ENCODE peak calls at places on chromosomes 11 and 22, in eight cellular contexts. N, P, L, I, O, T, Z and X are unnamed samples.
A peak's percentile ranks its signal among the peaks of the same experiment; 100 is the strongest.

GRCh38 chr11:69567951-69568808 is 72.8 kb upstream of the CCND1 start:
- DNase-seq in N (no peak), P (no peak), L (peak; percentile 67), I (no peak), O (peak; percentile 3), T (no peak), Z (peak; percentile 15), X (no peak)

GRCh38 chr11:18416459-18416858 is 4.3 kb downstream of the LDHC start:
- DNase-seq in N (no peak), P (no peak), L (no peak), I (no peak), O (no peak), T (no peak), Z (no peak), X (no peak)

GRCh38 chr11:84800755-84801346 is 826.3 kb downstream of the DLG2 start:
- DNase-seq in N (no peak), P (no peak), L (peak; percentile 45), I (no peak), O (peak; percentile 2), T (no peak), Z (peak; percentile 60), X (no peak)

GRCh38 chr11:69909561-69910518 is 90.6 kb upstream of the FGF3 start:
- DNase-seq in N (no peak), P (no peak), L (no peak), I (no peak), O (no peak), T (peak; percentile 24), Z (no peak), X (no peak)

GRCh38 chr22:42270512-42271190 is at the start of gene TCF20:
- DNase-seq in N (peak; percentile 69), P (peak; percentile 69), L (peak; percentile 76), I (peak; percentile 67), O (peak; percentile 72), T (peak; percentile 86), Z (peak; percentile 91), X (peak; percentile 74)

GRCh38 chr11:87304350-87304749 is 266.6 kb downstream of the TMEM135 start:
- DNase-seq in N (no peak), P (no peak), L (no peak), I (no peak), O (peak; percentile 25), T (no peak), Z (no peak), X (no peak)

GRCh38 chr11:19953909-19954308 is 206.4 kb downstream of the DBX1 start:
- DNase-seq in N (no peak), P (no peak), L (peak; percentile 79), I (no peak), O (peak; percentile 79), T (peak; percentile 42), Z (peak; percentile 87), X (peak; percentile 10)

GRCh38 chr22:23509571-23510302 is 70.4 kb downstream of the IGLL1 start:
- DNase-seq in N (no peak), P (no peak), L (peak; percentile 43), I (no peak), O (peak; percentile 87), T (peak; percentile 26), Z (peak; percentile 41), X (no peak)

GRCh38 chr11:12167098-12167999 is 57.0 kb downstream of the MICAL2 start:
- DNase-seq in N (no peak), P (no peak), L (peak; percentile 92), I (no peak), O (peak; percentile 84), T (peak; percentile 98), Z (peak; percentile 41), X (peak; percentile 37)

GRCh38 chr22:49853981-49854791 is 542 bp downstream of the ZBED4 start:
- DNase-seq in N (peak; percentile 75), P (no peak), L (peak; percentile 42), I (no peak), O (peak; percentile 31), T (peak; percentile 44), Z (peak; percentile 24), X (peak; percentile 14)

GRCh38 chr22:46537946-46538815 is 761 bp upstream of the CELSR1 start:
- DNase-seq in N (peak; percentile 68), P (no peak), L (peak; percentile 35), I (no peak), O (peak; percentile 43), T (peak; percentile 60), Z (peak; percentile 31), X (no peak)

GRCh38 chr11:30585067-30585891 is 874 bp downstream of the MPPED2 start:
- DNase-seq in N (peak; percentile 84), P (no peak), L (no peak), I (no peak), O (no peak), T (no peak), Z (peak; percentile 19), X (no peak)

GRCh38 chr22:26975865-26976264 is 318.5 kb downstream of the MIAT start:
- DNase-seq in N (no peak), P (no peak), L (no peak), I (no peak), O (no peak), T (no peak), Z (no peak), X (no peak)

GRCh38 chr22:33601062-33601461 is 319.2 kb downstream of the LARGE1 start:
- DNase-seq in N (no peak), P (no peak), L (no peak), I (no peak), O (no peak), T (no peak), Z (no peak), X (no peak)

GRCh38 chr11:27370374-27370773 is 7.4 kb upstream of the CCDC34 start:
- DNase-seq in N (no peak), P (no peak), L (peak; percentile 3), I (no peak), O (no peak), T (no peak), Z (no peak), X (no peak)

GRCh38 chr11:61602775-61603569 is 22.1 kb upstream of the SYT7 start:
- DNase-seq in N (peak; percentile 82), P (no peak), L (peak; percentile 96), I (no peak), O (peak; percentile 93), T (no peak), Z (peak; percentile 95), X (peak; percentile 99)

GRCh38 chr11:85923455-85923854 is 68.3 kb downstream of the CCDC83 start:
- DNase-seq in N (no peak), P (no peak), L (no peak), I (no peak), O (no peak), T (no peak), Z (no peak), X (no peak)

GRCh38 chr11:70468256-70469230 is 70.2 kb downstream of the CTTN start:
- DNase-seq in N (no peak), P (no peak), L (no peak), I (no peak), O (peak; percentile 34), T (no peak), Z (no peak), X (no peak)

GRCh38 chr11:125090816-125091215 is 20.6 kb downstream of the TMEM218 start:
- DNase-seq in N (no peak), P (no peak), L (no peak), I (no peak), O (no peak), T (no peak), Z (no peak), X (no peak)

GRCh38 chr11:64253481-64253880 is 2.2 kb downstream of the PLCB3 start:
- DNase-seq in N (no peak), P (no peak), L (no peak), I (no peak), O (no peak), T (no peak), Z (peak; percentile 29), X (no peak)

GRCh38 chr22:42805998-42806481 is 51.0 kb downstream of the ARFGAP3 start:
- DNase-seq in N (no peak), P (no peak), L (no peak), I (no peak), O (peak; percentile 13), T (peak; percentile 50), Z (peak; percentile 49), X (peak; percentile 14)

GRCh38 chr22:44583076-44583760 is 85.2 kb upstream of the RTL6 start:
- DNase-seq in N (peak; percentile 32), P (no peak), L (no peak), I (no peak), O (peak; percentile 40), T (no peak), Z (peak; percentile 37), X (peak; percentile 45)

GRCh38 chr22:22745225-22746060 is 101.0 kb downstream of the GGTLC2 start:
- DNase-seq in N (peak; percentile 55), P (peak; percentile 66), L (peak; percentile 15), I (no peak), O (peak; percentile 33), T (peak; percentile 40), Z (peak; percentile 20), X (peak; percentile 20)

GRCh38 chr22:37816543-37817180 is 6.5 kb upstream of the GALR3 start:
- DNase-seq in N (no peak), P (no peak), L (no peak), I (no peak), O (no peak), T (no peak), Z (no peak), X (no peak)

GRCh38 chr22:25069758-25070461 is 117.4 kb downstream of the KIAA1671 start:
- DNase-seq in N (peak; percentile 67), P (no peak), L (no peak), I (no peak), O (no peak), T (peak; percentile 36), Z (no peak), X (no peak)